ENCODE peak calls at places on chromosome 3, in eight cellular contexts. X is Panc1, R is endodermal cell, U is tibial artery, S is hepatocyte, F is adipocyte, C is heart left ventricle, B is neural progenitor cell. Q is an unnamed sample.

GRCh38 chr3:118987466-118987865 is 47.2 kb downstream of the IGSF11 start:
- DNase-seq in U (peak), F (peak), X (no peak), R (peak), C (peak), S (peak), B (no peak), Q (no peak)

GRCh38 chr3:193910310-193910709 is 225.6 kb upstream of the HES1 start:
- DNase-seq in C (no peak), F (no peak), S (no peak), B (no peak), R (no peak), X (no peak), U (no peak), Q (no peak)

GRCh38 chr3:170038434-170039110 is 777 bp downstream of the GPR160 start:
- DNase-seq in X (no peak), C (no peak), B (peak), S (peak), F (peak), U (no peak), R (peak), Q (peak)

GRCh38 chr3:171774516-171774915 is 35.8 kb downstream of the PLD1 start:
- DNase-seq in C (no peak), F (no peak), B (no peak), S (no peak), U (no peak), R (no peak), X (no peak), Q (no peak)

GRCh38 chr3:127419140-127419539 is 131.3 kb upstream of the PRR20G start:
- DNase-seq in R (peak), F (no peak), S (no peak), B (peak), C (no peak), X (no peak), U (no peak), Q (no peak)

GRCh38 chr3:69091389-69092029 is 6.8 kb downstream of the ARL6IP5 start:
- DNase-seq in F (no peak), U (no peak), X (no peak), R (no peak), S (no peak), B (no peak), C (no peak), Q (no peak)

GRCh38 chr3:8147726-8148125 is 353.9 kb upstream of the LMCD1 start:
- DNase-seq in S (no peak), F (peak), X (no peak), R (no peak), B (no peak), C (no peak), U (no peak), Q (no peak)

GRCh38 chr3:184261270-184262165 is at the start of gene CAMK2N2:
- DNase-seq in U (no peak), F (peak), S (peak), X (no peak), R (peak), C (no peak), B (peak), Q (peak)

GRCh38 chr3:153061938-153062528 is 100.0 kb upstream of the RAP2B start:
- DNase-seq in F (no peak), C (no peak), B (no peak), R (peak), S (no peak), X (no peak), U (no peak), Q (no peak)
- H3K4me3 ChIP-seq in F (no peak), C (no peak), B (no peak), R (no peak), S (no peak), X (no peak), U (no peak), Q (no peak)

GRCh38 chr3:136023264-136023978 is 57.9 kb downstream of the PPP2R3A start:
- DNase-seq in R (no peak), X (no peak), B (no peak), C (no peak), F (no peak), S (no peak), U (no peak), Q (no peak)

GRCh38 chr3:136021798-136022197 is 56.3 kb downstream of the PPP2R3A start:
- DNase-seq in B (no peak), F (no peak), C (no peak), R (no peak), U (no peak), X (no peak), S (no peak), Q (no peak)

GRCh38 chr3:136018876-136019275 is 53.3 kb downstream of the PPP2R3A start:
- DNase-seq in X (no peak), B (no peak), S (no peak), F (peak), C (peak), R (no peak), U (no peak), Q (no peak)

GRCh38 chr3:136022518-136023263 is 57.2 kb downstream of the PPP2R3A start:
- DNase-seq in X (no peak), B (no peak), R (no peak), U (no peak), C (no peak), F (no peak), S (no peak), Q (no peak)
- H3K4me3 ChIP-seq in X (no peak), B (no peak), R (no peak), U (no peak), C (peak), F (no peak), S (no peak), Q (no peak)

DNA sequence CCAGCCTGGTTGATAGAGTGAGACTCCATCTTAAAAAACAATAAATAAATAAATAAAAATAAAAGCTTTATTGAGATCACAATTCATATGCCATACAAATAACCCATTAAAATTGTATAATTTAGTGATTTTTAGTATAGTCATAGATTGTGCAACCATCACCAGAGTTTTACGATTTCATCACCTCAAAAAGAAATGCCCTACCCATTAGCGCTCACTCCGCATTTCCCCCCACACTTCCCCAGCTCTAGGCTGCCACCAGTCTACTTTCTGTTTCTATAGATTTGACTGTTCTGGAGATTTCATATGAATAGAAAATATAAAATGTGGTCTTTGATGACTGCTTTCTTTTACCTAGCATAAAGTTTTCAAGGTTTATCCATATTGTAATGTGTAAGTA is 57.0 kb downstream of the ARHGEF26 start:
- DNase-seq in X (no peak), C (no peak), U (no peak), F (no peak), R (no peak), B (no peak), S (no peak), Q (no peak)
- H3K4me3 ChIP-seq in X (no peak), C (no peak), U (no peak), F (no peak), R (no peak), B (no peak), S (no peak), Q (no peak)

GRCh38 chr3:182789371-182789770 is 3.9 kb upstream of the ATP11B start:
- DNase-seq in C (no peak), X (no peak), F (peak), S (no peak), U (no peak), B (no peak), R (no peak), Q (no peak)
- H3K4me3 ChIP-seq in C (no peak), X (no peak), F (no peak), S (no peak), U (no peak), B (no peak), R (no peak), Q (no peak)